ENCODE peak calls at places on chromosomes 4 and X, in four cellular contexts. Q, K, G and Y are unnamed samples.

GRCh38 chr4:15544196-15544730 is 74.6 kb downstream of the CC2D2A start:
- DNase-seq in Q (no peak), K (no peak), G (no peak), Y (no peak)

GRCh38 chrX:43836435-43837184 is 45.6 kb downstream of the MAOB start:
- DNase-seq in Q (peak; percentile 18), K (no peak), G (peak; percentile 7), Y (peak; percentile 35)

GRCh38 chrX:150269613-150270254 is 93.4 kb upstream of the MAMLD1 start:
- DNase-seq in Q (no peak), K (peak; percentile 16), G (peak; percentile 21), Y (no peak)

GRCh38 chr4:7657545-7658296 is 223.0 kb upstream of the PSAPL1 start:
- DNase-seq in Q (no peak), K (no peak), G (no peak), Y (no peak)

GRCh38 chrX:45472968-45473367 is 272.3 kb upstream of the DIPK2B start:
- DNase-seq in Q (peak; percentile 68), K (no peak), G (peak; percentile 65), Y (peak; percentile 76)

GRCh38 chr4:8794491-8794890 is 77.1 kb downstream of the HMX1 start:
- DNase-seq in Q (no peak), K (no peak), G (no peak), Y (no peak)

GRCh38 chr4:907103-907400 is 25.1 kb downstream of the GAK start:
- DNase-seq in Q (no peak), K (no peak), G (no peak), Y (no peak)

GRCh38 chr4:55745014-55745413 is 74.6 kb upstream of the EXOC1L start:
- DNase-seq in Q (no peak), K (no peak), G (no peak), Y (no peak)

GRCh38 chrX:17359500-17359899 is 15.5 kb upstream of the NHS start:
- DNase-seq in Q (no peak), K (no peak), G (peak; percentile 53), Y (no peak)

GRCh38 chrX:131548994-131549393 is 5.1 kb downstream of the OR13H1 start:
- DNase-seq in Q (no peak), K (no peak), G (no peak), Y (no peak)

GRCh38 chrX:18877472-18877871 is 106.4 kb downstream of the PHKA2 start:
- DNase-seq in Q (no peak), K (no peak), G (no peak), Y (no peak)

GRCh38 chrX:29478336-29479069 is 736.9 kb upstream of the MAGEB2 start:
- DNase-seq in Q (peak; percentile 26), K (no peak), G (peak; percentile 12), Y (peak; percentile 24)

GRCh38 chr4:174080361-174080760 is 203.1 kb downstream of the FBXO8 start:
- DNase-seq in Q (peak; percentile 9), K (no peak), G (no peak), Y (no peak)

GRCh38 chr4:150515135-150515534 is 66.8 kb upstream of the MAB21L2 start:
- DNase-seq in Q (no peak), K (no peak), G (no peak), Y (peak; percentile 82)

GRCh38 chrX:46380148-46380752 is 165.0 kb downstream of the ZNF674 start:
- DNase-seq in Q (no peak), K (no peak), G (no peak), Y (peak; percentile 37)

GRCh38 chr4:38034986-38035882 is 75.0 kb downstream of the PTTG2 start:
- DNase-seq in Q (peak; percentile 70), K (no peak), G (peak; percentile 14), Y (peak; percentile 68)

GRCh38 chr4:135192746-135193535 is 991.4 kb upstream of the PABPC4L start:
- DNase-seq in Q (peak; percentile 7), K (no peak), G (peak; percentile 59), Y (no peak)

GRCh38 chrX:118740276-118740889 is 13.0 kb downstream of the IL13RA1 start:
- DNase-seq in Q (no peak), K (no peak), G (no peak), Y (no peak)

GRCh38 chr4:121064482-121064881 is 7.9 kb downstream of the NDNF start:
- DNase-seq in Q (no peak), K (no peak), G (no peak), Y (no peak)

DNA sequence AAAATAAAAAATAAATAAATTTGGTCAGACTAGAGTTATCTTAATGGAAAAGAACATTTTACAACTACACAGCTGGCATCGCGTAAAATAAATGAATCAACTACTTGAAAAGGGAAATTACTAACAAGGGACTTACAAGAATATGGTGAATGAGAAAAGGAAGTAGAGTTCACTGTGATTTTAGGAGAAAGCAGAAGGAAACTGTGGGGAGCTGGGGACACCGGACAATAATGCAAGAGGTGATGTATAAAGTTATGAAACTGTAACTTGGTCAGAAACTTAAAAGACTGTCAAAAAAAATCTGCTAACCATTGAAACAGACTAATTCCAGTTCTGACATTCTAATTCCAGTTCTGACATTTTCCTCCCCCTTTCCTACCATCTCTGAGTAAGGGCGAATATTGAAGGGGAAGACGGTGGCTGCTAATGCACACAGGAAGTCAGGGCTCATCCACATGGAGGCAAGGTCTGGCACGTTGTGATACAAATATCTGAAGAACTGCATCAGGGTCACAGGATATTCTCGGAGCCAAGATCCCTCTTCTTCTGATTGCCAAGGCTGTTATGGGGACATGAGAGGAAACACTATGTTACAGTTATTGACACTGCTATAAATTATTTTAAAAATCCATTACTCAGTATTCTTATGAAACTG is 170.5 kb downstream of the CDS1 start:
- DNase-seq in Q (no peak), K (no peak), G (no peak), Y (no peak)
- H3K4me3 ChIP-seq in Q (no peak overlapping the region), K (no peak overlapping the region), G (no peak overlapping the region), Y (no peak overlapping the region)

GRCh38 chr4:23891064-23891421 is 1.2 kb upstream of the PPARGC1A start:
- DNase-seq in Q (no peak), K (no peak), G (no peak), Y (no peak)
- H3K4me3 ChIP-seq in Q (no peak overlapping the region), K (peak overlapping the region; percentile 86), G (no peak overlapping the region), Y (no peak overlapping the region)

GRCh38 chrX:71096702-71097032 is 1.0 kb downstream of the FOXO4 start:
- DNase-seq in Q (no peak), K (no peak), G (no peak), Y (no peak)

GRCh38 chrX:71100581-71101505 is 5.2 kb downstream of the FOXO4 start:
- DNase-seq in Q (no peak), K (no peak), G (no peak), Y (no peak)

GRCh38 chrX:71098302-71098701 is 2.7 kb downstream of the FOXO4 start:
- DNase-seq in Q (peak; percentile 23), K (no peak), G (no peak), Y (peak; percentile 53)

GRCh38 chrX:71099736-71100135 is 4.1 kb downstream of the FOXO4 start:
- DNase-seq in Q (no peak), K (no peak), G (no peak), Y (no peak)

GRCh38 chrX:71098951-71099506 is 3.4 kb downstream of the FOXO4 start:
- DNase-seq in Q (no peak), K (no peak), G (no peak), Y (no peak)
- H3K4me3 ChIP-seq in Q (no peak overlapping the region), K (no peak overlapping the region), G (no peak overlapping the region), Y (no peak overlapping the region)

GRCh38 chr4:182492456-182492855 is 249.3 kb downstream of the TENM3 start:
- DNase-seq in Q (peak; percentile 76), K (peak; percentile 13), G (peak; percentile 88), Y (peak; percentile 37)
- H3K4me3 ChIP-seq in Q (peak overlapping the region; percentile 50), K (no peak overlapping the region), G (no peak overlapping the region), Y (peak overlapping the region; percentile 13)

GRCh38 chrX:153030801-153031200 is 25.5 kb upstream of the PNMA3 start:
- DNase-seq in Q (no peak), K (no peak), G (no peak), Y (no peak)

GRCh38 chrX:153029875-153030274 is 26.4 kb upstream of the PNMA3 start:
- DNase-seq in Q (no peak), K (no peak), G (no peak), Y (no peak)

GRCh38 chrX:153029162-153029561 is 27.1 kb upstream of the PNMA3 start:
- DNase-seq in Q (no peak), K (no peak), G (no peak), Y (no peak)

GRCh38 chrX:153032397-153033118 is 23.7 kb upstream of the PNMA3 start:
- DNase-seq in Q (peak; percentile 18), K (no peak), G (no peak), Y (peak; percentile 56)
- H3K4me3 ChIP-seq in Q (no peak overlapping the region), K (no peak overlapping the region), G (peak overlapping the region; percentile 10), Y (peak overlapping the region; percentile 20)

GRCh38 chr4:147590249-147590920 is 26.8 kb upstream of the TMEM184C start:
- DNase-seq in Q (peak; percentile 79), K (peak; percentile 24), G (peak; percentile 45), Y (peak; percentile 70)
- H3K4me3 ChIP-seq in Q (no peak overlapping the region), K (no peak overlapping the region), G (no peak overlapping the region), Y (no peak overlapping the region)

DNA sequence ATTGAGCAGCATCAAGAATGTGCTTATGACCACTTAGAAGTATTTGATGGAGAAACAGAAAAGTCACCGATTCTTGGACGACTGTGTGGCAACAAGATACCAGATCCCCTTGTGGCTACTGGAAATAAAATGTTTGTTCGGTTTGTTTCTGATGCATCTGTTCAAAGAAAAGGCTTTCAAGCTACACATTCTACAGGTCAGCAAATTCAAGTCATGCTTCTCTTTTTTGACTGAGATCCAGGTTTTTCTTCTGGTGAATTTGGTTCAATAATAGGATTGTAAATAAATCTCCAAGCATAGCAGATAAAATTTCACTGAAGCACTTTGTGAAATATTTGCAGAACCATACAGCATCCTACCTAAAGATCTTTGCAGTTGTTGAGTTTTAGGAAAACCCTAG is 218.1 kb downstream of the TLL1 start:
- DNase-seq in Q (no peak), K (peak; percentile 27), G (no peak), Y (no peak)
- H3K4me3 ChIP-seq in Q (no peak overlapping the region), K (no peak overlapping the region), G (no peak overlapping the region), Y (no peak overlapping the region)

GRCh38 chr4:126779446-126780166 is 853.2 kb upstream of the INTU start:
- DNase-seq in Q (no peak), K (no peak), G (no peak), Y (no peak)
- H3K4me3 ChIP-seq in Q (no peak overlapping the region), K (no peak overlapping the region), G (no peak overlapping the region), Y (no peak overlapping the region)

DNA sequence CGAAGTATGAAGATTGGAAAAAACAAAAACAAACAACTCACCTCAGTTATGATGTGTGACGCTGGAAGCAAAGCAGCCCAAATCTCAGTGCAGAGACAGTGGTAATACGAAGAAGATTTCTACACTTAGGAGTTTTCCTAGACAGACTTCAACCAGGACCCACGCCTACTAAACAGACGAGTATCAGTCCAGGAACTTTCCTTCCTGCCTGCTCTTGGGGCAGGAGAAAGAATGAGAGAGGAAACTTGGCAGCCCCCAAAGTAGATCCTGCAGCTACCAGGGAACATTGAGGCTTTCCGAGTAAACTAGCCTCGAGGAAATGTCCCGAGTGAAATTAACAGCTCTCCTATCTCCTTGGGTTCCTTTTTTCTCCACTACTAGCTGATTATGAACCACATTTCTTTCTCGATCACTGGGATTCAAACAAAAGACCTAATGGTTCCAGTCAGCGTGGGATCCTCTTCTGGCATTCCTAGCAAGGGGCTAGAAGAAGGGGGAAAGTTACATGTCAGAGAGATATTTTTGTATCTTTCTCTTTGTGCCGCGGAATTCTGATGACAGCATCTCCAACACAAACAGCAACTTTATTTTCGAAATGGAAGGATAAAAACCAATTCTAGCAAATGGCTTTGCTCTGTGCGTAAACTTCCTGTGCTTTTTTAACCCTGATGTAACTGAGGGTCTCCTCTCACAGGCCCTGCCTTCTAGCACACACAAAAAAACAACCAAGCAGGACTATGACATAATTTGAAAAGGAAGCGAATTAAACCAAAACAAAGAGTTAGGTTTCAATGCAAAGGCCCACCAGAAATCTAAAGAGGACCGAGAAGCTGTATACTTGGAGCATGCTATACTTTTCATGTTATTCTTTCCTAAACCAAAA is 53.2 kb downstream of the PPM1K start:
- DNase-seq in Q (peak; percentile 20), K (no peak), G (no peak), Y (peak; percentile 79)
- H3K4me3 ChIP-seq in Q (peak overlapping the region; percentile 43), K (no peak overlapping the region), G (peak overlapping the region; percentile 8), Y (no peak overlapping the region)